ENCODE peak calls at places on chromosomes 13 and 19, in five cellular contexts. M, V, J, K and R are unnamed samples.

GRCh38 chr19:40750035-40750284 is 317 bp downstream of the ACTMAP start:
- DNase-seq in M (no peak), V (no peak), J (no peak), K (no peak), R (no peak)

GRCh38 chr13:75042809-75043208 is 439.2 kb downstream of the TBC1D4 start:
- DNase-seq in M (no peak), V (no peak), J (no peak), K (no peak), R (no peak)

GRCh38 chr13:104008571-104009435 is 942.6 kb upstream of the SLC10A2 start:
- DNase-seq in M (no peak), V (peak), J (no peak), K (no peak), R (peak)

GRCh38 chr13:25167775-25168174 is 4.3 kb downstream of the AMER2 start:
- DNase-seq in M (no peak), V (no peak), J (no peak), K (no peak), R (no peak)

GRCh38 chr13:113842336-113843062 is 21.4 kb downstream of the GAS6 start:
- DNase-seq in M (no peak), V (no peak), J (no peak), K (no peak), R (no peak)

GRCh38 chr19:4609878-4610511 is 29.3 kb upstream of the TNFAIP8L1 start:
- DNase-seq in M (peak), V (no peak), J (no peak), K (no peak), R (no peak)

GRCh38 chr13:30581582-30581981 is 36.1 kb upstream of the USPL1 start:
- DNase-seq in M (no peak), V (peak), J (no peak), K (no peak), R (peak)

GRCh38 chr19:17455711-17456123 is 5.0 kb downstream of the NXNL1 start:
- DNase-seq in M (no peak), V (no peak), J (no peak), K (no peak), R (no peak)

GRCh38 chr13:72062566-72062965 is 195.6 kb upstream of the DACH1 start:
- DNase-seq in M (no peak), V (no peak), J (peak), K (no peak), R (no peak)

GRCh38 chr19:46478356-46478986 is 7.1 kb upstream of the PNMA8A start:
- DNase-seq in M (no peak), V (peak), J (no peak), K (no peak), R (no peak)

GRCh38 chr19:45030825-45031224 is 8.0 kb upstream of the CLASRP start:
- DNase-seq in M (no peak), V (no peak), J (no peak), K (no peak), R (no peak)

GRCh38 chr13:66071608-66072007 is 1158.5 kb downstream of the PCDH9 start:
- DNase-seq in M (no peak), V (no peak), J (no peak), K (no peak), R (no peak)

GRCh38 chr19:21022996-21023395 is 2.5 kb downstream of the ZNF430 start:
- DNase-seq in M (no peak), V (peak), J (no peak), K (no peak), R (peak)

GRCh38 chr19:49231389-49231788 is 73.8 kb downstream of the TRPM4 start:
- DNase-seq in M (no peak), V (no peak), J (no peak), K (no peak), R (no peak)

GRCh38 chr19:7947939-7948338 is 4.5 kb upstream of the TIMM44 start:
- DNase-seq in M (no peak), V (peak), J (no peak), K (no peak), R (no peak)

GRCh38 chr13:32988588-32989256 is 27.5 kb upstream of the KL start:
- DNase-seq in M (no peak), V (no peak), J (no peak), K (no peak), R (no peak)

GRCh38 chr13:93534181-93534700 is 307.6 kb downstream of the GPC6 start:
- DNase-seq in M (peak), V (no peak), J (no peak), K (no peak), R (peak)

GRCh38 chr19:13526552-13526951 is 20.3 kb upstream of the CACNA1A start:
- DNase-seq in M (no peak), V (no peak), J (no peak), K (no peak), R (no peak)

GRCh38 chr19:44648536-44649370 is 5.0 kb downstream of the PVR start:
- DNase-seq in M (peak), V (peak), J (no peak), K (peak), R (peak)

GRCh38 chr13:41603917-41604316 is 146.6 kb downstream of the RGCC start:
- DNase-seq in M (no peak), V (peak), J (peak), K (no peak), R (no peak)

GRCh38 chr19:18683109-18683954 is at the start of gene CRTC1:
- DNase-seq in M (peak), V (peak), J (peak), K (peak), R (peak)

GRCh38 chr13:48426052-48426451 is 13.1 kb upstream of the LPAR6 start:
- DNase-seq in M (no peak), V (no peak), J (no peak), K (no peak), R (no peak)

GRCh38 chr13:48730971-48731658 is 77.4 kb downstream of the CYSLTR2 start:
- DNase-seq in M (no peak), V (peak), J (no peak), K (no peak), R (peak)

GRCh38 chr13:56351041-56351440 is 789.7 kb upstream of the PRR20A start:
- DNase-seq in M (no peak), V (no peak), J (no peak), K (no peak), R (no peak)

GRCh38 chr19:38250821-38251563 is 5.2 kb downstream of the PPP1R14A start:
- DNase-seq in M (peak), V (no peak), J (peak), K (peak), R (peak)

GRCh38 chr19:13132471-13133166 is 14.6 kb downstream of the NACC1 start:
- DNase-seq in M (no peak), V (peak), J (no peak), K (no peak), R (no peak)

GRCh38 chr13:44172411-44172810 is 201.2 kb upstream of the SERP2 start:
- DNase-seq in M (no peak), V (no peak), J (no peak), K (no peak), R (no peak)

GRCh38 chr19:32287811-32288227 is 57.6 kb upstream of the ZNF507 start:
- DNase-seq in M (peak), V (peak), J (peak), K (peak), R (peak)

GRCh38 chr19:10892256-10892655 is 20.9 kb downstream of the CARM1 start:
- DNase-seq in M (no peak), V (no peak), J (peak), K (no peak), R (no peak)

GRCh38 chr19:3604987-3605343 is 1.7 kb downstream of the TBXA2R start:
- DNase-seq in M (no peak), V (no peak), J (no peak), K (no peak), R (no peak)

GRCh38 chr13:102606537-102607309 is 9.9 kb downstream of the TPP2 start:
- DNase-seq in M (no peak), V (no peak), J (no peak), K (no peak), R (no peak)

DNA sequence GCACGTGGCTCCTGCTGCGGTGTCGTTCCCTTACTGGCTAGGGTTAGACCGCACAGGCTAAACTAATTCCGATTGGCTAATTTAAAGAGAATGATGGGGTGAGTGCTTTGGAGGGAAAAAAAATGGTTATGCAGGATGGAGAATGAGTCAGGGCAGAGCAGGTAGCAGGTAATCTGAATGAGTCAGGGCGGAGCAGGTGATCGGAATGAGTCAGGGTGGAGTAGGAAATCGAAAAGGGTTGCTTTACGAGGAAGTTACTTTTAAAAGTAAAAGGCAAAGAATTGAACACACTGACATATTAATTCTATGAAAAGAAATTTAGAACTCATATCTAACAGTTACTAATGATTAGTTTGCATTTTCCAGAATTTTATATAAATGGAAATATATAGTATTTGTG is 335.5 kb downstream of the FOXO1 start:
- DNase-seq in M (no peak), V (no peak), J (no peak), K (no peak), R (no peak)
- TF ChIP-seq CTCF in M (no peak), V (no peak), J (no peak), K (no peak), R (no peak)

GRCh38 chr19:29528946-29529645 is 3.3 kb downstream of the VSTM2B start:
- DNase-seq in M (no peak), V (no peak), J (no peak), K (no peak), R (no peak)
- H3K4me3 ChIP-seq in M (no peak), V (no peak), J (peak), K (no peak), R (no peak)

DNA sequence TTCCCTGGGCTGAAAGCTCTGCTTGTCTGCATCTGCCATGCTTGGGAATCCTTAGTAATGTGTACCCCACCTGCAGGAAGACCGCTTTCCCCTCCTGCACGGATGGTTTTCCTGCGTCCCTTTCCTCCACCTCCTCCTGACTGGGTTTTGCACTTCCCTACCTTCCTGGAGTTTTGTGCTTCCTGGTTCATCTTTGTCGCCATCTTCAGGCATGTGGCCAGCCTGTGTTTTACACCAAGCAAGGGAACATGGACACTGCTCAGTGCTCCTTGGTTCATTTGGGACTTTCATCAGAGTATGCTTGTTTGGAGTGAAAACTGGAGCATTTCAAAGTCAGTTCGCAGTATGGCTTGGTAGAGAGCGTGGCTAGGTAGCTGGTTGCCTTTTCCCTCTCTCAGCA is 30.7 kb downstream of the ERICH6B start:
- DNase-seq in M (no peak), V (peak), J (no peak), K (no peak), R (peak)
- TF ChIP-seq CTCF in M (no peak), V (peak), J (no peak), K (no peak), R (peak)

DNA sequence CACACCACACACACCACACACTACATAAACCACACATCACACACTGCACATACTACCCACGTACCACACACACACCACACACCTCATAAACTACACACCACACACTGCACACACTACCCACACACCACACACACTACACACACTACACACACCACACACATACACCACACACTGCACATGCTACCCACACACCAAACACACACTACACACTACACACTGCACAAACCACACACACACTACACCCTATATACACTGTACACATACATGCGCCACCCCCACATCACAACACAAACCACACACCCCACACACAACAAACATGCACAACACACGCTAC is 5.5 kb downstream of the MAG start:
- DNase-seq in M (no peak), V (no peak), J (no peak), K (no peak), R (no peak)
- H3K4me3 ChIP-seq in M (no peak), V (no peak), J (no peak), K (no peak), R (no peak)